ENCODE peak calls at places on chromosomes 7 and 10, in seven cellular contexts. G is cardiac fibroblast, I is cardiac muscle cell, K is NT2/D1, U is ovary, J is upper lobe of left lung, F is colonic mucosa. A is an unnamed sample.
A peak's percentile ranks its signal among the peaks of the same experiment; 100 is the strongest.

GRCh38 chr7:137343483-137343841 is at the start of gene PTN:
- DNase-seq in F (no peak), U (peak; percentile 13), I (peak; percentile 53), J (peak; percentile 26), G (peak; percentile 49), K (peak; percentile 54), A (peak; percentile 77)

GRCh38 chr10:30786131-30786530 is 156.6 kb upstream of the LYZL2 start:
- DNase-seq in G (peak; percentile 66), F (no peak), K (no peak), U (no peak), I (no peak), J (no peak), A (no peak)

GRCh38 chr7:144818516-144818915 is 17.3 kb downstream of the TPK1 start:
- DNase-seq in K (no peak), I (peak; percentile 26), J (no peak), U (no peak), F (no peak), G (peak; percentile 48), A (no peak)

GRCh38 chr7:41885078-41885477 is 182.2 kb upstream of the INHBA start:
- DNase-seq in F (no peak), K (no peak), J (no peak), G (peak; percentile 55), I (peak; percentile 34), U (no peak), A (peak; percentile 83)

GRCh38 chr10:6163364-6164270 is 39.1 kb upstream of the PFKFB3 start:
- DNase-seq in G (peak; percentile 84), U (peak; percentile 93), K (peak; percentile 63), I (peak; percentile 93), F (peak; percentile 88), J (peak; percentile 92), A (peak; percentile 66)

GRCh38 chr7:135338151-135338550 is 104.5 kb downstream of the STRA8 start:
- DNase-seq in G (no peak), F (no peak), K (no peak), I (no peak), J (no peak), U (no peak), A (no peak)

GRCh38 chr10:122376364-122376961 is 2.0 kb downstream of the PLEKHA1 start:
- DNase-seq in I (no peak), K (no peak), U (no peak), G (no peak), F (no peak), J (no peak), A (no peak)

GRCh38 chr10:30392564-30392990 is 41.4 kb upstream of the MAP3K8 start:
- DNase-seq in I (peak; percentile 73), J (peak; percentile 83), F (peak; percentile 80), G (peak; percentile 67), U (peak; percentile 77), K (peak; percentile 52), A (peak; percentile 18)

GRCh38 chr10:43965033-43965917 is 316.6 kb upstream of the ZNF32 start:
- DNase-seq in G (peak; percentile 63), U (no peak), F (no peak), J (no peak), K (no peak), I (peak; percentile 58), A (peak; percentile 94)

DNA sequence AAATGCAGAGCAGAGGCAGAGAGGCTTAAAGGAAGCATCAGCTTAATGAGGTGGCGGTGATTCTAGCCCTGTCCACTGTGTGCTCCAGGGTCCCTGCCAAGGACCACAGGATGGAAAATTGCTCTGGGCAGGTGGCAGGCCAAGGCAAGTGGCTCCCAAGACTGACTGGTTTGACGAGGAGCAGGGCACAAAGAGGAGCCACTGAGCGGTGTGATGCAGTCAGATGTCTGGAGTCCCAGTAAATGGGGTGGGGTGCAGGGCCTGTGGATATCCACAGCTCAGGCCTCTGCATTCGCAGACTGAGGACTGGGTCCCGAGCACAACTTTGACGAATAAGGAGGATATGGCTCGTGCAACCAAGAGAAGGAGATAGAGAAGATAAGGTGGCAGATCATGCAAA is 385.6 kb downstream of the PLXNA4 start:
- DNase-seq in U (no peak), J (no peak), I (no peak), F (no peak), K (no peak), G (no peak), A (no peak)
- H3K4me3 ChIP-seq in U (no peak overlapping the region), J (no peak overlapping the region), I (no peak overlapping the region), F (no peak overlapping the region), K (no peak overlapping the region), G (no peak overlapping the region), A (no peak overlapping the region)

GRCh38 chr10:102067091-102067916 is 2.2 kb downstream of the HPS6 start:
- DNase-seq in I (no peak), K (no peak), G (no peak), F (no peak), U (no peak), J (no peak), A (no peak)

GRCh38 chr10:102064868-102065560 is at the start of gene HPS6:
- DNase-seq in G (peak; percentile 90), F (peak; percentile 94), J (peak; percentile 95), U (peak; percentile 88), I (peak; percentile 95), K (peak; percentile 28), A (peak; percentile 75)

GRCh38 chr10:102065561-102066420 is 642 bp downstream of the HPS6 start:
- DNase-seq in G (peak; percentile 20), J (peak; percentile 70), U (peak; percentile 48), I (peak; percentile 38), F (peak; percentile 26), K (no peak), A (no peak)

GRCh38 chr10:102068216-102068615 is 3.1 kb downstream of the HPS6 start:
- DNase-seq in U (peak; percentile 64), K (no peak), J (no peak), I (peak; percentile 30), G (peak; percentile 37), F (peak; percentile 44), A (no peak)

GRCh38 chr10:102066421-102067068 is 1.4 kb downstream of the HPS6 start:
- DNase-seq in J (no peak), G (no peak), K (no peak), U (no peak), I (no peak), F (no peak), A (no peak)
- H3K4me3 ChIP-seq in J (peak overlapping the region; percentile 96), G (peak overlapping the region; percentile 77), K (no peak overlapping the region), U (peak overlapping the region; percentile 83), I (peak overlapping the region; percentile 59), F (peak overlapping the region; percentile 99), A (peak overlapping the region; percentile 71)

DNA sequence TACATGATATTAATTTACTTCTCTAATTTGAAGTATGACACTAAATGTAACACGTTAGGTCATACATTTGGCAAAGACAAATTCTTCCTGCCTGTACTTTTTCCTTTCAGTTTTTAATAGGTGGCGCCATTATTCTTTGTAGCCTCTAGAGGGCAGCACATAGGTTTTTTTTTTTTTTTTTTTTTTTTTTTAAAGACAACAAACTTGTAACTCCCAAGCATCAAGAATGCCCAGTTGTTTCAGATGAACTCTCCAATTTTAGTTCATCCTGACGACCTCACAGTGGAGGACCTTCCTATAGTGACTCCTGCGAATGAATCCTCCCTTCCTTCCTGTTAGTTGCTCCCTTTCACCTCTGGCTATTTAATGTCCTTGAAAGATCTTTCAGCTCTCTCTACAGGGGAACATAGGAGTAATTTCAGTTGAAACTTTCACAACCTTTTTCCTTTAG is 139.3 kb upstream of the HDAC9 start:
- DNase-seq in J (no peak), U (no peak), G (peak; percentile 75), I (peak; percentile 57), K (no peak), F (no peak), A (peak; percentile 15)
- H3K4me3 ChIP-seq in J (no peak overlapping the region), U (no peak overlapping the region), G (no peak overlapping the region), I (no peak overlapping the region), K (no peak overlapping the region), F (no peak overlapping the region), A (no peak overlapping the region)

GRCh38 chr10:932589-932988 is 1.1 kb upstream of the LARP4B start:
- DNase-seq in K (no peak), I (no peak), F (peak; percentile 29), G (no peak), U (peak; percentile 61), J (no peak), A (no peak)
- H3K4me3 ChIP-seq in K (peak overlapping the region; percentile 2), I (no peak overlapping the region), F (no peak overlapping the region), G (no peak overlapping the region), U (peak overlapping the region; percentile 85), J (peak overlapping the region; percentile 97), A (no peak overlapping the region)

GRCh38 chr10:92699193-92699517 is 9.4 kb downstream of the HHEX start:
- DNase-seq in F (no peak), K (no peak), U (no peak), J (no peak), I (no peak), G (no peak), A (no peak)
- H3K4me3 ChIP-seq in F (peak overlapping the region; percentile 30), K (peak overlapping the region; percentile 55), U (peak overlapping the region; percentile 18), J (peak overlapping the region; percentile 22), I (peak overlapping the region; percentile 40), G (peak overlapping the region; percentile 40), A (peak overlapping the region; percentile 57)

GRCh38 chr7:149819141-149819960 is 18.8 kb upstream of the ZNF862 start:
- DNase-seq in J (no peak), G (no peak), F (no peak), U (no peak), K (no peak), I (no peak), A (no peak)
- H3K4me3 ChIP-seq in J (no peak overlapping the region), G (no peak overlapping the region), F (no peak overlapping the region), U (no peak overlapping the region), K (no peak overlapping the region), I (no peak overlapping the region), A (no peak overlapping the region)

DNA sequence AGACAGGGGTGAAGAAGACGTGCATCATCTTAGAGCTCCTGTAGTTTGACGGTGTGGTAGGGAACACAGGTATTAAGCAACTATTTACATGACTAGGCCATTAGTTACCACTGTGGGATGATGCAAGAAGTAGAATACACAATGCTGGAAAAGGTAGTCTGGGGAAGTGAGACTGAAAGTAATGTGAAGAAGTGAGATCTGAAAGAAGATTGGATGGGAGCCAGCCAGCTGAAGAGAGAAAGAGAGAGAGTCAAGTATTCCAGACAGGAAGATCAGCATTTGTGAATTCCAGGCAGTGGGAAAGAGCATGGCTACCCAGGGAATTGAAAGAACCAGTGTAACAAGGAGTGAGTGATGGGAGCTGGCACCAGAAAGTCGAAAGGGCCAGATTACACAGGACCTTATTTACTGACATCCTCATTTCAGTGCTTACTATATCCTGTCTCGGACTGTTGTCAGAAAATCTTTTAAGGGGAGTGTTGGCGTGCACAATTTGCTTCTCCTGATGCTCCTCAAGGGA is 4.0 kb upstream of the CFAP58 start:
- DNase-seq in G (peak; percentile 92), I (peak; percentile 81), F (no peak), U (no peak), K (no peak), J (peak; percentile 70), A (peak; percentile 61)
- H3K4me3 ChIP-seq in G (no peak overlapping the region), I (no peak overlapping the region), F (no peak overlapping the region), U (no peak overlapping the region), K (no peak overlapping the region), J (no peak overlapping the region), A (peak overlapping the region; percentile 17)

GRCh38 chr10:23367896-23368685 is 23.5 kb upstream of the C10orf67 start:
- DNase-seq in G (peak; percentile 17), J (no peak), K (no peak), I (peak; percentile 20), F (no peak), U (no peak), A (no peak)
- H3K4me3 ChIP-seq in G (no peak overlapping the region), J (no peak overlapping the region), K (no peak overlapping the region), I (no peak overlapping the region), F (no peak overlapping the region), U (no peak overlapping the region), A (no peak overlapping the region)

A was measured in astrocyte.